ENCODE peak calls at places on chromosomes 16 and 17, in seven cellular contexts. O is body of pancreas, I is iPS-NIHi11, D is NCI-H1930, F is memory B cell, U is fibroblast of pulmonary artery, B is nephron progenitor cell. N is an unnamed sample.

GRCh38 chr16:74734361-74735161 is 33.9 kb upstream of the MLKL start:
- DNase-seq in O (no peak), F (no peak), U (no peak), D (no peak), B (peak; percentile 52), I (peak; percentile 75), N (no peak)

GRCh38 chr16:77780378-77780837 is 8.0 kb upstream of the VAT1L start:
- DNase-seq in I (no peak), O (no peak), U (peak; percentile 74), F (no peak), D (no peak), B (no peak), N (no peak)

GRCh38 chr17:81142301-81143199 is 22.8 kb upstream of the PVALEF start:
- DNase-seq in O (peak; percentile 87), F (peak; percentile 74), U (peak; percentile 79), D (peak; percentile 29), B (peak; percentile 84), I (peak; percentile 82), N (peak; percentile 79)

GRCh38 chr16:85310868-85311585 is 198.8 kb upstream of the CIBAR2 start:
- DNase-seq in B (no peak), D (no peak), O (no peak), U (no peak), F (no peak), I (no peak), N (no peak)

GRCh38 chr16:46894011-46894672 is 10.0 kb downstream of the GPT2 start:
- DNase-seq in D (no peak), B (no peak), I (no peak), F (no peak), U (peak; percentile 63), O (peak; percentile 82), N (no peak)

GRCh38 chr17:63698886-63699637 is 863 bp downstream of the LIMD2 start:
- DNase-seq in D (no peak), O (peak; percentile 67), F (peak; percentile 88), U (peak; percentile 48), I (peak; percentile 58), B (no peak), N (no peak)

GRCh38 chr16:2751577-2752034 is 832 bp upstream of the SRRM2 start:
- DNase-seq in U (peak; percentile 13), I (peak; percentile 88), D (peak; percentile 76), O (no peak), F (no peak), B (no peak), N (no peak)

GRCh38 chr16:75256871-75257343 is 5.5 kb upstream of the BCAR1 start:
- DNase-seq in F (no peak), B (peak; percentile 58), O (peak; percentile 34), I (peak; percentile 61), D (no peak), U (no peak), N (no peak)

GRCh38 chr17:78781339-78782304 is at the start of gene CYTH1:
- DNase-seq in F (peak; percentile 60), O (peak; percentile 46), B (peak; percentile 68), U (peak; percentile 27), D (no peak), I (peak; percentile 50), N (peak; percentile 57)

GRCh38 chr17:42179911-42180410 is 981 bp downstream of the KCNH4 start:
- DNase-seq in B (peak; percentile 90), I (peak; percentile 93), F (peak; percentile 48), O (peak; percentile 54), D (no peak), U (peak; percentile 51), N (no peak)

GRCh38 chr17:44988256-44988942 is 20.3 kb upstream of the C1QL1 start:
- DNase-seq in I (no peak), U (no peak), O (no peak), B (no peak), F (no peak), D (no peak), N (no peak)

GRCh38 chr17:2054262-2054739 is 602 bp upstream of the HIC1 start:
- DNase-seq in D (peak; percentile 42), I (no peak), F (peak; percentile 54), B (no peak), U (peak; percentile 56), O (no peak), N (no peak)

GRCh38 chr16:160691-161190 is 5.0 kb upstream of the HBM start:
- DNase-seq in F (no peak), I (no peak), B (no peak), U (no peak), O (no peak), D (no peak), N (no peak)

GRCh38 chr17:63132509-63132911 is 166.5 kb downstream of the TANC2 start:
- DNase-seq in D (no peak), B (no peak), O (no peak), F (no peak), I (no peak), U (peak; percentile 19), N (no peak)

GRCh38 chr16:68417711-68418301 is 30.5 kb downstream of the SMPD3 start:
- DNase-seq in B (no peak), O (peak; percentile 85), F (peak; percentile 22), I (no peak), D (no peak), U (no peak), N (peak; percentile 57)

GRCh38 chr16:84916850-84917249 is 94.5 kb downstream of the ZDHHC7 start:
- DNase-seq in I (no peak), B (no peak), O (no peak), U (no peak), F (no peak), D (no peak), N (no peak)

GRCh38 chr16:8639694-8640093 is 18.2 kb downstream of the METTL22 start:
- DNase-seq in D (no peak), F (no peak), U (no peak), O (no peak), I (no peak), B (no peak), N (no peak)

GRCh38 chr16:66296591-66296990 is 69.9 kb upstream of the CDH5 start:
- DNase-seq in B (no peak), U (no peak), O (no peak), F (no peak), I (no peak), D (no peak), N (no peak)

GRCh38 chr17:44159519-44160210 is 10.8 kb upstream of the ASB16 start:
- DNase-seq in I (no peak), B (no peak), O (no peak), F (no peak), U (peak; percentile 46), D (no peak), N (no peak)

GRCh38 chr16:29820271-29820701 is at the start of gene MVP:
- DNase-seq in F (no peak), B (peak; percentile 27), D (no peak), O (peak; percentile 84), I (no peak), U (peak; percentile 63), N (peak; percentile 77)

GRCh38 chr17:45090711-45091110 is 29.6 kb downstream of the NMT1 start:
- DNase-seq in D (no peak), B (no peak), I (peak; percentile 75), O (no peak), F (no peak), U (no peak), N (no peak)

GRCh38 chr16:83714286-83714685 is 93.5 kb upstream of the HSBP1 start:
- DNase-seq in I (no peak), B (no peak), D (no peak), O (no peak), F (no peak), U (no peak), N (no peak)

GRCh38 chr16:64841482-64841881 is 280.4 kb downstream of the CDH11 start:
- DNase-seq in U (no peak), I (no peak), O (no peak), F (no peak), D (no peak), B (no peak), N (no peak)

GRCh38 chr17:7558544-7559306 is at the start of gene TNFSF13:
- DNase-seq in U (no peak), I (no peak), F (no peak), O (peak; percentile 60), B (no peak), D (no peak), N (peak; percentile 52)

GRCh38 chr16:26981266-26981938 is 85.3 kb upstream of the C16orf82 start:
- DNase-seq in O (no peak), D (no peak), B (no peak), F (no peak), U (peak; percentile 31), I (no peak), N (no peak)

N was measured in lung.